ENCODE peak calls at places on chromosome X, in eight cellular contexts. One of them, this sample, is unnamed. For H3K27me3, the result is how much of the 10 kb centered on the place peaks cover.

GRCh38 chrX:47687249-47687648 is 28.3 kb upstream of the UXT start:
- DNase-seq in transverse colon: no peak
- DNase-seq in left lung: no peak
- DNase-seq in PC-3: peak
- DNase-seq in left ventricle myocardium inferior: no peak
- DNase-seq in vagina: no peak
- DNase-seq in H9: no peak
- DNase-seq in brain microvascular endothelial cell: no peak
- DNase-seq in this sample: no peak

GRCh38 chrX:96576358-96576757 is 108.3 kb upstream of the DIAPH2 start:
- DNase-seq in transverse colon: no peak
- DNase-seq in left lung: no peak
- DNase-seq in left ventricle myocardium inferior: no peak
- DNase-seq in PC-3: peak
- DNase-seq in H9: no peak
- DNase-seq in vagina: no peak
- DNase-seq in brain microvascular endothelial cell: peak
- DNase-seq in this sample: no peak

GRCh38 chrX:30904632-30905031 is 15.6 kb upstream of the TAB3 start:
- DNase-seq in PC-3: no peak
- DNase-seq in left ventricle myocardium inferior: no peak
- DNase-seq in left lung: no peak
- DNase-seq in H9: no peak
- DNase-seq in brain microvascular endothelial cell: no peak
- DNase-seq in transverse colon: no peak
- DNase-seq in vagina: no peak
- DNase-seq in this sample: no peak

GRCh38 chrX:72001906-72002305 is 91.3 kb downstream of the NHSL2 start:
- DNase-seq in H9: no peak
- DNase-seq in left lung: no peak
- DNase-seq in transverse colon: no peak
- DNase-seq in left ventricle myocardium inferior: no peak
- DNase-seq in vagina: no peak
- DNase-seq in PC-3: no peak
- DNase-seq in brain microvascular endothelial cell: no peak
- DNase-seq in this sample: no peak

GRCh38 chrX:110082156-110082555 is 79.2 kb downstream of the TMEM164 start:
- DNase-seq in PC-3: peak
- DNase-seq in brain microvascular endothelial cell: peak
- DNase-seq in H9: no peak
- DNase-seq in left lung: no peak
- DNase-seq in left ventricle myocardium inferior: no peak
- DNase-seq in vagina: no peak
- DNase-seq in transverse colon: no peak
- DNase-seq in this sample: no peak

GRCh38 chrX:16222123-16222522 is 54.8 kb downstream of the MAGEB17 start:
- DNase-seq in H9: no peak
- DNase-seq in brain microvascular endothelial cell: peak
- DNase-seq in vagina: no peak
- DNase-seq in left ventricle myocardium inferior: no peak
- DNase-seq in transverse colon: no peak
- DNase-seq in PC-3: peak
- DNase-seq in left lung: no peak
- DNase-seq in this sample: no peak

GRCh38 chrX:153909024-153909979 is 4.8 kb downstream of the AVPR2 start:
- DNase-seq in left lung: no peak
- DNase-seq in vagina: no peak
- DNase-seq in left ventricle myocardium inferior: peak
- DNase-seq in PC-3: no peak
- DNase-seq in H9: peak
- DNase-seq in brain microvascular endothelial cell: no peak
- DNase-seq in transverse colon: no peak
- DNase-seq in this sample: peak

GRCh38 chrX:84724576-84724975 is 222.3 kb upstream of the HDX start:
- DNase-seq in brain microvascular endothelial cell: no peak
- DNase-seq in transverse colon: no peak
- DNase-seq in left lung: no peak
- DNase-seq in vagina: no peak
- DNase-seq in left ventricle myocardium inferior: no peak
- DNase-seq in PC-3: no peak
- DNase-seq in H9: no peak
- DNase-seq in this sample: no peak

GRCh38 chrX:93259029-93259428 is 414.3 kb downstream of the NAP1L3 start:
- DNase-seq in H9: no peak
- DNase-seq in left lung: no peak
- DNase-seq in PC-3: no peak
- DNase-seq in left ventricle myocardium inferior: no peak
- DNase-seq in brain microvascular endothelial cell: no peak
- DNase-seq in transverse colon: no peak
- DNase-seq in vagina: no peak
- DNase-seq in this sample: no peak

GRCh38 chrX:110741213-110741796 is 54.3 kb downstream of the CHRDL1 start:
- DNase-seq in left ventricle myocardium inferior: no peak
- DNase-seq in H9: peak
- DNase-seq in vagina: no peak
- DNase-seq in PC-3: peak
- DNase-seq in left lung: no peak
- DNase-seq in brain microvascular endothelial cell: peak
- DNase-seq in transverse colon: no peak
- DNase-seq in this sample: no peak

GRCh38 chrX:136185409-136186022 is 38.2 kb downstream of the FHL1 start:
- DNase-seq in left ventricle myocardium inferior: no peak
- DNase-seq in transverse colon: no peak
- DNase-seq in left lung: no peak
- DNase-seq in brain microvascular endothelial cell: no peak
- DNase-seq in PC-3: peak
- DNase-seq in H9: no peak
- DNase-seq in vagina: no peak
- DNase-seq in this sample: no peak

GRCh38 chrX:53831662-53832635 is 145.4 kb upstream of the HUWE1 start:
- DNase-seq in vagina: no peak
- DNase-seq in left ventricle myocardium inferior: no peak
- DNase-seq in H9: peak
- DNase-seq in transverse colon: peak
- DNase-seq in left lung: no peak
- DNase-seq in brain microvascular endothelial cell: peak
- DNase-seq in PC-3: peak
- DNase-seq in this sample: no peak

GRCh38 chrX:34778961-34779360 is 121.9 kb upstream of the TMEM47 start:
- DNase-seq in left lung: no peak
- DNase-seq in vagina: no peak
- DNase-seq in H9: no peak
- DNase-seq in brain microvascular endothelial cell: peak
- DNase-seq in PC-3: peak
- DNase-seq in left ventricle myocardium inferior: no peak
- DNase-seq in transverse colon: no peak
- DNase-seq in this sample: no peak

GRCh38 chrX:131366387-131366786 is 77.3 kb upstream of the IGSF1 start:
- DNase-seq in H9: no peak
- DNase-seq in left ventricle myocardium inferior: no peak
- DNase-seq in left lung: no peak
- DNase-seq in brain microvascular endothelial cell: no peak
- DNase-seq in PC-3: peak
- DNase-seq in transverse colon: no peak
- DNase-seq in vagina: no peak
- DNase-seq in this sample: no peak

GRCh38 chrX:130994671-130995070 is 63.5 kb upstream of the ARHGAP36 start:
- DNase-seq in left lung: no peak
- DNase-seq in vagina: no peak
- DNase-seq in transverse colon: no peak
- DNase-seq in left ventricle myocardium inferior: no peak
- DNase-seq in H9: no peak
- DNase-seq in brain microvascular endothelial cell: peak
- DNase-seq in PC-3: peak
- DNase-seq in this sample: no peak

GRCh38 chrX:65463550-65463949 is 71.0 kb downstream of the LAS1L start:
- DNase-seq in H9: peak
- DNase-seq in PC-3: no peak
- DNase-seq in vagina: no peak
- DNase-seq in left ventricle myocardium inferior: no peak
- DNase-seq in brain microvascular endothelial cell: peak
- DNase-seq in transverse colon: no peak
- DNase-seq in left lung: no peak
- DNase-seq in this sample: no peak

GRCh38 chrX:39427492-39428289 is 626.4 kb downstream of the MID1IP1 start:
- DNase-seq in transverse colon: no peak
- DNase-seq in vagina: no peak
- DNase-seq in left ventricle myocardium inferior: no peak
- DNase-seq in left lung: no peak
- DNase-seq in PC-3: peak
- DNase-seq in H9: no peak
- DNase-seq in brain microvascular endothelial cell: peak
- DNase-seq in this sample: no peak

GRCh38 chrX:140180585-140180984 is 215.3 kb upstream of the CXorf66 start:
- DNase-seq in H9: no peak
- DNase-seq in left lung: no peak
- DNase-seq in transverse colon: no peak
- DNase-seq in PC-3: peak
- DNase-seq in vagina: no peak
- DNase-seq in left ventricle myocardium inferior: no peak
- DNase-seq in brain microvascular endothelial cell: peak
- DNase-seq in this sample: no peak

GRCh38 chrX:102720237-102721168 is at the start of gene GPRASP3:
- DNase-seq in H9: no peak
- DNase-seq in vagina: no peak
- DNase-seq in brain microvascular endothelial cell: peak
- DNase-seq in PC-3: no peak
- DNase-seq in left ventricle myocardium inferior: peak
- DNase-seq in left lung: peak
- DNase-seq in transverse colon: peak
- DNase-seq in this sample: peak

GRCh38 chrX:30939928-30940327 is 50.9 kb upstream of the TAB3 start:
- DNase-seq in PC-3: no peak
- DNase-seq in H9: no peak
- DNase-seq in left ventricle myocardium inferior: no peak
- DNase-seq in vagina: no peak
- DNase-seq in brain microvascular endothelial cell: no peak
- DNase-seq in left lung: no peak
- DNase-seq in transverse colon: peak
- DNase-seq in this sample: no peak

GRCh38 chrX:48883729-48884128 is 13.8 kb downstream of the TIMM17B start:
- DNase-seq in vagina: no peak
- DNase-seq in brain microvascular endothelial cell: no peak
- DNase-seq in left ventricle myocardium inferior: no peak
- DNase-seq in left lung: no peak
- DNase-seq in PC-3: peak
- DNase-seq in H9: no peak
- DNase-seq in transverse colon: no peak
- DNase-seq in this sample: no peak
- TF ChIP-seq CTCF in vagina: no peak
- TF ChIP-seq CTCF in brain microvascular endothelial cell: no peak
- TF ChIP-seq CTCF in left ventricle myocardium inferior: no peak
- TF ChIP-seq CTCF in left lung: no peak
- TF ChIP-seq CTCF in PC-3: no peak
- TF ChIP-seq CTCF in H9: peak
- TF ChIP-seq CTCF in transverse colon: no peak
- TF ChIP-seq CTCF in this sample: no peak

DNA sequence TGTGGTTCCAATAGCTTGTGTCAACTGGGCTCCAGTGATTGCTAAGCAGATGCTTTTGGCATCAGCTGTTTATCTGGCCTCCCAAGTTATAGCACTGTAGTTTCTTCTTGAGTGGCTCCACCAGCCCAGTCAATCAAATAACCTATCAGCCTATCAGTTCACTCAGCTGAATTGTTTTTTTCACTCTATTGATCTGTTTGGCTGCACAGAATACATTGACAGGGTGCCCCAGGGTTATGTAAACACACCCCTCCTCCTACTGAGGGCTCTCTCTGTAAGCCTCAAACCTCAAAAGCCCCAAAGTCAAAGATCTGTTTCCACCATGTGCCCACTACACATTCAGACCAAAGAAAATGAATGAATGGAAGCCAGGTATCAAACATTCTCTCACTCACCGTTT is 214.0 kb downstream of the HS6ST2 start:
- DNase-seq in vagina: no peak
- DNase-seq in left ventricle myocardium inferior: no peak
- DNase-seq in PC-3: no peak
- DNase-seq in left lung: no peak
- DNase-seq in transverse colon: no peak
- DNase-seq in H9: no peak
- DNase-seq in brain microvascular endothelial cell: no peak
- DNase-seq in this sample: no peak
- H3K27me3 ChIP-seq in vagina: under half
- H3K27me3 ChIP-seq in left ventricle myocardium inferior: under half
- H3K27me3 ChIP-seq in PC-3: under half
- H3K27me3 ChIP-seq in left lung: under half
- H3K27me3 ChIP-seq in transverse colon: under half
- H3K27me3 ChIP-seq in H9: under half
- H3K27me3 ChIP-seq in brain microvascular endothelial cell: under half
- H3K27me3 ChIP-seq in this sample: under half

GRCh38 chrX:41802958-41803357 is 79.0 kb downstream of the GPR82 start:
- DNase-seq in left lung: no peak
- DNase-seq in vagina: no peak
- DNase-seq in left ventricle myocardium inferior: no peak
- DNase-seq in transverse colon: no peak
- DNase-seq in brain microvascular endothelial cell: no peak
- DNase-seq in H9: peak
- DNase-seq in PC-3: no peak
- DNase-seq in this sample: no peak
- TF ChIP-seq CTCF in left lung: no peak
- TF ChIP-seq CTCF in vagina: no peak
- TF ChIP-seq CTCF in left ventricle myocardium inferior: peak
- TF ChIP-seq CTCF in transverse colon: no peak
- TF ChIP-seq CTCF in brain microvascular endothelial cell: no peak
- TF ChIP-seq CTCF in H9: peak
- TF ChIP-seq CTCF in PC-3: peak
- TF ChIP-seq CTCF in this sample: no peak

GRCh38 chrX:37759878-37760418 is 19.9 kb upstream of the CYBB start:
- DNase-seq in vagina: no peak
- DNase-seq in PC-3: no peak
- DNase-seq in H9: no peak
- DNase-seq in left ventricle myocardium inferior: no peak
- DNase-seq in left lung: no peak
- DNase-seq in transverse colon: no peak
- DNase-seq in brain microvascular endothelial cell: no peak
- DNase-seq in this sample: no peak

GRCh38 chrX:37767438-37767837 is 12.4 kb upstream of the CYBB start:
- DNase-seq in PC-3: no peak
- DNase-seq in transverse colon: no peak
- DNase-seq in vagina: no peak
- DNase-seq in brain microvascular endothelial cell: no peak
- DNase-seq in left ventricle myocardium inferior: no peak
- DNase-seq in H9: no peak
- DNase-seq in left lung: no peak
- DNase-seq in this sample: no peak

GRCh38 chrX:37765507-37765906 is 14.4 kb upstream of the CYBB start:
- DNase-seq in left ventricle myocardium inferior: no peak
- DNase-seq in PC-3: no peak
- DNase-seq in H9: no peak
- DNase-seq in left lung: no peak
- DNase-seq in vagina: no peak
- DNase-seq in brain microvascular endothelial cell: no peak
- DNase-seq in transverse colon: no peak
- DNase-seq in this sample: no peak

DNA sequence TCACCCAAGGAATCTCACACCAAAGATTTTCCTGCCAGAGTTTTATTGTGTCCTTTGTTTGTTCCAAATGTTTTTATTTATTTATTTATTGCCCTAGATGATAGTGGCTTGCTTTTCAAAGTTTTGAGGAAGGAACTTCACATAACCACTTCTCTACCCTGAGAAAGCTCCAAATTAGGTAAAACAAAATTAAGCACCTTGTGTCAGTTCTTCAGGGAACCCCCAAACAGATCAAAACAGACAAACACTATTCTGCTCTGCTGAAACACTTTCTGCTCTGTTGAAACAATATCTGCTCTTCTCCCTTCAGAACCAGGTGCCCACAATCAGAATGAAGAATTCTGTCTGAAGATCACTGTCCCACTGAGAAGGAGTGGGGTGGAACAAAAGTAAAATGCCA is 16.5 kb upstream of the CYBB start:
- DNase-seq in left ventricle myocardium inferior: no peak
- DNase-seq in vagina: no peak
- DNase-seq in transverse colon: no peak
- DNase-seq in left lung: no peak
- DNase-seq in PC-3: no peak
- DNase-seq in brain microvascular endothelial cell: no peak
- DNase-seq in H9: no peak
- DNase-seq in this sample: no peak
- H3K27me3 ChIP-seq in left ventricle myocardium inferior: under half
- H3K27me3 ChIP-seq in vagina: under half
- H3K27me3 ChIP-seq in transverse colon: under half
- H3K27me3 ChIP-seq in left lung: under half
- H3K27me3 ChIP-seq in PC-3: under half
- H3K27me3 ChIP-seq in brain microvascular endothelial cell: under half
- H3K27me3 ChIP-seq in H9: under half
- H3K27me3 ChIP-seq in this sample: under half

This sample was measured in pancreas.